ENCODE peak calls at places on chromosomes 6 and 20, in ten cellular contexts. One of them, this sample, is unnamed. For H3K36me3, the result is how much of the 10 kb centered on the place peaks cover.

GRCh38 chr6:39416728-39417127 is 94.2 kb upstream of the KCNK16 start:
- DNase-seq in lower lobe of right lung: no peak
- DNase-seq in GM23248: peak
- DNase-seq in right atrium auricular region: no peak
- DNase-seq in Panc1: no peak
- DNase-seq in PC-3: peak
- DNase-seq in CD4-positive, CD25-positive, alpha-beta regulatory T cell: no peak
- DNase-seq in heart right ventricle: no peak
- DNase-seq in mammary epithelial cell: peak
- DNase-seq in A673: peak
- DNase-seq in this sample: peak

GRCh38 chr6:54737247-54737646 is 109.3 kb upstream of the FAM83B start:
- DNase-seq in A673: peak
- DNase-seq in mammary epithelial cell: no peak
- DNase-seq in CD4-positive, CD25-positive, alpha-beta regulatory T cell: no peak
- DNase-seq in GM23248: peak
- DNase-seq in heart right ventricle: no peak
- DNase-seq in PC-3: no peak
- DNase-seq in Panc1: no peak
- DNase-seq in lower lobe of right lung: no peak
- DNase-seq in right atrium auricular region: no peak
- DNase-seq in this sample: no peak

GRCh38 chr20:1486566-1486965 is 4.7 kb downstream of the SIRPB2 start:
- DNase-seq in PC-3: no peak
- DNase-seq in heart right ventricle: no peak
- DNase-seq in CD4-positive, CD25-positive, alpha-beta regulatory T cell: no peak
- DNase-seq in mammary epithelial cell: no peak
- DNase-seq in GM23248: no peak
- DNase-seq in A673: no peak
- DNase-seq in lower lobe of right lung: no peak
- DNase-seq in right atrium auricular region: no peak
- DNase-seq in Panc1: no peak
- DNase-seq in this sample: no peak

GRCh38 chr6:41200296-41200900 is 551 bp downstream of the TREML2 start:
- DNase-seq in mammary epithelial cell: peak
- DNase-seq in lower lobe of right lung: peak
- DNase-seq in Panc1: no peak
- DNase-seq in heart right ventricle: no peak
- DNase-seq in right atrium auricular region: peak
- DNase-seq in PC-3: no peak
- DNase-seq in A673: peak
- DNase-seq in CD4-positive, CD25-positive, alpha-beta regulatory T cell: peak
- DNase-seq in GM23248: peak
- DNase-seq in this sample: no peak

GRCh38 chr6:14258695-14259655 is 141.4 kb downstream of the CD83 start:
- DNase-seq in GM23248: no peak
- DNase-seq in A673: no peak
- DNase-seq in mammary epithelial cell: no peak
- DNase-seq in heart right ventricle: no peak
- DNase-seq in Panc1: no peak
- DNase-seq in right atrium auricular region: no peak
- DNase-seq in PC-3: no peak
- DNase-seq in lower lobe of right lung: no peak
- DNase-seq in CD4-positive, CD25-positive, alpha-beta regulatory T cell: no peak
- DNase-seq in this sample: no peak

GRCh38 chr20:14712302-14712739 is 374.9 kb upstream of the FLRT3 start:
- DNase-seq in heart right ventricle: no peak
- DNase-seq in Panc1: peak
- DNase-seq in CD4-positive, CD25-positive, alpha-beta regulatory T cell: no peak
- DNase-seq in GM23248: peak
- DNase-seq in right atrium auricular region: no peak
- DNase-seq in mammary epithelial cell: peak
- DNase-seq in A673: no peak
- DNase-seq in PC-3: peak
- DNase-seq in lower lobe of right lung: no peak
- DNase-seq in this sample: peak

GRCh38 chr6:128068110-128068460 is 167.2 kb upstream of the THEMIS start:
- DNase-seq in lower lobe of right lung: no peak
- DNase-seq in right atrium auricular region: no peak
- DNase-seq in PC-3: no peak
- DNase-seq in A673: no peak
- DNase-seq in heart right ventricle: peak
- DNase-seq in CD4-positive, CD25-positive, alpha-beta regulatory T cell: no peak
- DNase-seq in Panc1: no peak
- DNase-seq in GM23248: no peak
- DNase-seq in mammary epithelial cell: no peak
- DNase-seq in this sample: no peak

GRCh38 chr6:161422710-161423109 is 148.8 kb upstream of the AGPAT4 start:
- DNase-seq in PC-3: peak
- DNase-seq in lower lobe of right lung: no peak
- DNase-seq in CD4-positive, CD25-positive, alpha-beta regulatory T cell: no peak
- DNase-seq in mammary epithelial cell: peak
- DNase-seq in GM23248: peak
- DNase-seq in A673: no peak
- DNase-seq in right atrium auricular region: no peak
- DNase-seq in heart right ventricle: no peak
- DNase-seq in Panc1: no peak
- DNase-seq in this sample: peak

GRCh38 chr6:131663578-131664165 is 26.6 kb downstream of the ENPP3 start:
- DNase-seq in GM23248: no peak
- DNase-seq in PC-3: no peak
- DNase-seq in mammary epithelial cell: no peak
- DNase-seq in lower lobe of right lung: no peak
- DNase-seq in heart right ventricle: no peak
- DNase-seq in CD4-positive, CD25-positive, alpha-beta regulatory T cell: no peak
- DNase-seq in Panc1: no peak
- DNase-seq in A673: no peak
- DNase-seq in right atrium auricular region: no peak
- DNase-seq in this sample: no peak

GRCh38 chr20:40869416-40870147 is 159.0 kb upstream of the TOP1 start:
- DNase-seq in Panc1: no peak
- DNase-seq in CD4-positive, CD25-positive, alpha-beta regulatory T cell: no peak
- DNase-seq in mammary epithelial cell: no peak
- DNase-seq in GM23248: no peak
- DNase-seq in PC-3: no peak
- DNase-seq in A673: no peak
- DNase-seq in lower lobe of right lung: no peak
- DNase-seq in heart right ventricle: no peak
- DNase-seq in right atrium auricular region: no peak
- DNase-seq in this sample: no peak
- H3K27ac ChIP-seq in Panc1: no peak
- H3K27ac ChIP-seq in CD4-positive, CD25-positive, alpha-beta regulatory T cell: no peak
- H3K27ac ChIP-seq in mammary epithelial cell: no peak
- H3K27ac ChIP-seq in GM23248: no peak
- H3K27ac ChIP-seq in PC-3: no peak
- H3K27ac ChIP-seq in A673: no peak
- H3K27ac ChIP-seq in lower lobe of right lung: no peak
- H3K27ac ChIP-seq in heart right ventricle: no peak
- H3K27ac ChIP-seq in right atrium auricular region: peak
- H3K27ac ChIP-seq in this sample: peak

GRCh38 chr20:35004749-35005462 is 49.2 kb downstream of the MYH7B start:
- DNase-seq in heart right ventricle: no peak
- DNase-seq in A673: no peak
- DNase-seq in GM23248: no peak
- DNase-seq in CD4-positive, CD25-positive, alpha-beta regulatory T cell: no peak
- DNase-seq in Panc1: no peak
- DNase-seq in mammary epithelial cell: no peak
- DNase-seq in lower lobe of right lung: peak
- DNase-seq in right atrium auricular region: no peak
- DNase-seq in PC-3: no peak
- DNase-seq in this sample: no peak

GRCh38 chr20:35004051-35004725 is 48.5 kb downstream of the MYH7B start:
- DNase-seq in lower lobe of right lung: peak
- DNase-seq in PC-3: no peak
- DNase-seq in right atrium auricular region: no peak
- DNase-seq in mammary epithelial cell: no peak
- DNase-seq in A673: no peak
- DNase-seq in CD4-positive, CD25-positive, alpha-beta regulatory T cell: no peak
- DNase-seq in heart right ventricle: no peak
- DNase-seq in Panc1: no peak
- DNase-seq in GM23248: no peak
- DNase-seq in this sample: no peak

GRCh38 chr20:35006531-35006971 is 50.9 kb downstream of the MYH7B start:
- DNase-seq in lower lobe of right lung: no peak
- DNase-seq in heart right ventricle: no peak
- DNase-seq in CD4-positive, CD25-positive, alpha-beta regulatory T cell: no peak
- DNase-seq in PC-3: no peak
- DNase-seq in A673: no peak
- DNase-seq in Panc1: no peak
- DNase-seq in GM23248: no peak
- DNase-seq in right atrium auricular region: no peak
- DNase-seq in mammary epithelial cell: no peak
- DNase-seq in this sample: no peak

GRCh38 chr20:35006009-35006408 is 50.3 kb downstream of the MYH7B start:
- DNase-seq in A673: no peak
- DNase-seq in heart right ventricle: no peak
- DNase-seq in GM23248: no peak
- DNase-seq in mammary epithelial cell: no peak
- DNase-seq in Panc1: no peak
- DNase-seq in CD4-positive, CD25-positive, alpha-beta regulatory T cell: no peak
- DNase-seq in PC-3: no peak
- DNase-seq in right atrium auricular region: no peak
- DNase-seq in lower lobe of right lung: peak
- DNase-seq in this sample: no peak

DNA sequence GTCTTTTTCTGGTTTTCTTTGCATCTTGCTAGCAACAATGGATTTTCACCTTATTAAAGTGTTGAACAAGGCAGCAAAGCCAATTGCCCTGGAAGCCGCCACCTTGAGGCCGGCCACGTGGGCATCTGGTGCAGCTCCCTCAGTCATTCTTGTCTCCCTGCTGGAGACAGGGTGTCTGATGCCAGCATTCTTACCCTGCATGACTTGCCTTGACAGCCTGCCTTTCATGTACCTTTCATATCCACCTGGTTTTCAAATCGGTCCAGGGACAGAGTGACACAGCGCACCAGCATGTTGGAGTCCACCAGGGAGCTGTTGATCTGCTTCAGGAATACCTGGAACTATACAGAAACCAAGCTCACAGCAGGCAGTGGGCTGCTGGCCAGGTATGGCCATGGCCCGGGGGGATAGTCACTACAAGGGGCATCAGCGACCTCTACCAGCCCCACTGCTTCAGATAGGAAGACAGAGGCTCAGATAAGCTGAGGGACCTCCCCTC is 49.8 kb downstream of the MYH7B start:
- DNase-seq in CD4-positive, CD25-positive, alpha-beta regulatory T cell: no peak
- DNase-seq in lower lobe of right lung: peak
- DNase-seq in GM23248: no peak
- DNase-seq in heart right ventricle: no peak
- DNase-seq in right atrium auricular region: no peak
- DNase-seq in Panc1: no peak
- DNase-seq in PC-3: no peak
- DNase-seq in A673: no peak
- DNase-seq in mammary epithelial cell: no peak
- DNase-seq in this sample: no peak
- H3K36me3 ChIP-seq in CD4-positive, CD25-positive, alpha-beta regulatory T cell: half or more
- H3K36me3 ChIP-seq in lower lobe of right lung: half or more
- H3K36me3 ChIP-seq in GM23248: under half
- H3K36me3 ChIP-seq in heart right ventricle: half or more
- H3K36me3 ChIP-seq in right atrium auricular region: half or more
- H3K36me3 ChIP-seq in Panc1: under half
- H3K36me3 ChIP-seq in PC-3: half or more
- H3K36me3 ChIP-seq in A673: under half
- H3K36me3 ChIP-seq in mammary epithelial cell: under half
- H3K36me3 ChIP-seq in this sample: half or more

DNA sequence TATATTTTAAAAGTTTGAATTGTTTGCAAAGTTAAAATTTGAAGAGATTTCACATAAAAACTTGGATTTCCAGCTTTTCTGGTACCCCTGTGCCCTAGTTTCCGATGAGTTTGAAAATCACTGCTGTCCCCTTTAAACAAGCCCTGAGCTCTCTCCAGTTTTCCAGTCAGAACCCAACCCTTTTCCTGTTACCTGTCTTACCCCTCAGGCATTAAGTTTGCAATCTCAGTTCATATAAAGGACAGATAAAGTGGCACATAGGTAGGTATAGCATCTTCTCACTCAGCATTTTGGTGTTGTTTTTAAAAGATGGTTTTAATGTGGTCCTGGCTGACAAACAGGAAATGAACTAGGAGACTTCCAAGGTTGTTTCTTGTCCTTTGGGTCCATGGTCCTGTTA is 82.8 kb downstream of the JAG1 start:
- DNase-seq in GM23248: no peak
- DNase-seq in heart right ventricle: no peak
- DNase-seq in Panc1: no peak
- DNase-seq in PC-3: peak
- DNase-seq in lower lobe of right lung: no peak
- DNase-seq in mammary epithelial cell: peak
- DNase-seq in CD4-positive, CD25-positive, alpha-beta regulatory T cell: no peak
- DNase-seq in A673: no peak
- DNase-seq in right atrium auricular region: no peak
- DNase-seq in this sample: no peak
- H3K27ac ChIP-seq in GM23248: no peak
- H3K27ac ChIP-seq in heart right ventricle: peak
- H3K27ac ChIP-seq in Panc1: no peak
- H3K27ac ChIP-seq in PC-3: peak
- H3K27ac ChIP-seq in lower lobe of right lung: no peak
- H3K27ac ChIP-seq in mammary epithelial cell: peak
- H3K27ac ChIP-seq in CD4-positive, CD25-positive, alpha-beta regulatory T cell: no peak
- H3K27ac ChIP-seq in A673: no peak
- H3K27ac ChIP-seq in right atrium auricular region: no peak
- H3K27ac ChIP-seq in this sample: peak

DNA sequence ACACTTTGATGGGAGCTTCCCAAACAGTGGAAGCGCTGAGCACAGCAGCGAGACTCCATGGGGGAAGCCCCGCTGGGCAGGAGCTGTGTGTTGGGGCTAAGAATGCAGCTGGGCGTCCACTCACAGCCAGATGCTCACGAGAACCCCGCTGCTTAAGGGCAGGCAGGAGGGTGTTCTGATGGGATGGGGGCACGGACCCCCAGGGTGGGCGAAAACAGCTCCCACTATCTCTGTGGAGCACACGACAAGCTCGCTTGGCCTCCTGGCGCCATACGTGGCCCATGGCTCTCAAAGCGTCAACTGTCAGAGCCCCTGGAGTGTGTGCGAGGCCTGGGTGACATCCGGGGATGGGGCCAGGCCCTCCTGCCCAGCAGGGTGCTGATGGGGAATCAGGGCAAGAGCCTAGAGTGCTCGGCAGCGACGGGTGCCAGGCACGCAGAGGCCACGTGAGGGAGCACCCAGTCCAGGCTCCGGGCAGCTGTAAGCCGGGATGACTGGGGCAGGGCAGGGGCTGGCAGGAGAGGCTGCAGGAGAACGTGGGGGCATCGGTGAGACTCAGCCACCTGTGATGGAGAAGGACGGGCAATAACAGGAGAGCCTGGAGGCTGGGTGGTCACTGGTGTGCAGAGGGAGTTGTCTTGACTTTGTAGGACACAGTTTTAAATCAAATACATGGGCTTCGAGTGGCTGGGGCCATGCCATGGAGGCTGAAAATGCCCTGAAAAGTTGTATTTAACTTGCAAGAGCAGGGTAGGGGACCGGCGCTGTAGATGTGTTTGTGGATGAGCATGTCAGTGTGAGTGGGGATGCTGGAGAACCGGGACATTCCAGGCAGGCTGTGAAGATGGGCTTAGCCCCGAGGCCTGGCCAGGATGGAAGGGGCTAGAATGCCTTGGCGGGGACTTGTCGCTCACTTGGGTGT is 27.3 kb downstream of the PYGB start:
- DNase-seq in lower lobe of right lung: peak
- DNase-seq in CD4-positive, CD25-positive, alpha-beta regulatory T cell: no peak
- DNase-seq in GM23248: no peak
- DNase-seq in Panc1: no peak
- DNase-seq in A673: no peak
- DNase-seq in right atrium auricular region: no peak
- DNase-seq in heart right ventricle: peak
- DNase-seq in mammary epithelial cell: no peak
- DNase-seq in PC-3: no peak
- DNase-seq in this sample: no peak
- H3K36me3 ChIP-seq in lower lobe of right lung: half or more
- H3K36me3 ChIP-seq in CD4-positive, CD25-positive, alpha-beta regulatory T cell: half or more
- H3K36me3 ChIP-seq in GM23248: under half
- H3K36me3 ChIP-seq in Panc1: under half
- H3K36me3 ChIP-seq in A673: under half
- H3K36me3 ChIP-seq in right atrium auricular region: half or more
- H3K36me3 ChIP-seq in heart right ventricle: under half
- H3K36me3 ChIP-seq in mammary epithelial cell: half or more
- H3K36me3 ChIP-seq in PC-3: half or more
- H3K36me3 ChIP-seq in this sample: half or more

This sample was measured in brain microvascular endothelial cell.